ENCODE peak calls at places on chromosomes 13 and 19, in eight cellular contexts. L is lung microvascular endothelial cell; E is RPMI7951; H is K562; N is stimulated activated CD4-positive, alpha-beta T cell treated with anti-CD3 and anti-CD28 coated beads, Interleukin-15, amount 100 ng/mL, for 24 hours; Q is CD8-positive, alpha-beta T cell; R is bronchial epithelial cell; V is NCI-H1694. X is an unnamed sample.
A peak's percentile ranks its signal among the peaks of the same experiment; 100 is the strongest.

GRCh38 chr19:49809155-49809986 is 3.7 kb downstream of the FUZ start:
- DNase-seq in E (peak; percentile 48), R (no peak), V (no peak), N (peak; percentile 63), H (no peak), L (no peak), Q (peak; percentile 48), X (peak; percentile 53)

GRCh38 chr13:60226507-60226906 is 62.8 kb upstream of the DIAPH3 start:
- DNase-seq in R (peak; percentile 7), L (peak; percentile 21), N (no peak), H (peak; percentile 49), Q (no peak), V (peak; percentile 47), E (peak; percentile 21), X (peak; percentile 42)

GRCh38 chr19:42038675-42039074 is 31.3 kb downstream of the GRIK5 start:
- DNase-seq in H (no peak), V (peak; percentile 96), R (no peak), L (no peak), N (no peak), Q (no peak), E (no peak), X (no peak)

GRCh38 chr13:33723772-33724435 is 94.0 kb upstream of the RFC3 start:
- DNase-seq in H (peak; percentile 20), R (peak; percentile 78), E (peak; percentile 81), L (peak; percentile 91), Q (peak; percentile 44), V (peak; percentile 69), N (peak; percentile 71), X (peak; percentile 33)

GRCh38 chr19:1910169-1910568 is 5.0 kb downstream of the ADAT3 start:
- DNase-seq in R (no peak), L (no peak), V (no peak), H (no peak), N (no peak), Q (no peak), E (no peak), X (no peak)

GRCh38 chr19:57068326-57068725 is 51.5 kb upstream of the USP29 start:
- DNase-seq in V (no peak), N (no peak), H (no peak), L (no peak), R (no peak), E (no peak), Q (no peak), X (no peak)

GRCh38 chr19:47023448-47023794 is 3.8 kb downstream of the NPAS1 start:
- DNase-seq in L (no peak), R (no peak), N (no peak), H (no peak), Q (no peak), V (no peak), E (no peak), X (no peak)

GRCh38 chr19:46620716-46621115 is 4.2 kb downstream of the PTGIR start:
- DNase-seq in L (no peak), R (no peak), E (no peak), V (no peak), N (no peak), H (no peak), Q (no peak), X (no peak)

GRCh38 chr19:7856679-7857663 is 17.2 kb downstream of the PRR36 start:
- DNase-seq in E (no peak), H (no peak), Q (no peak), N (no peak), L (no peak), V (no peak), R (no peak), X (no peak)

GRCh38 chr13:84399320-84400085 is 517.2 kb upstream of the SLITRK1 start:
- DNase-seq in H (no peak), Q (no peak), E (no peak), R (no peak), N (no peak), L (no peak), V (no peak), X (no peak)

GRCh38 chr13:91313103-91313502 is 34.4 kb upstream of the MIR17HG start:
- DNase-seq in N (peak; percentile 14), R (peak; percentile 17), Q (no peak), L (peak; percentile 57), E (peak; percentile 1), H (peak; percentile 45), V (no peak), X (no peak)

GRCh38 chr19:51467864-51468544 is 9.8 kb upstream of the SIGLEC8 start:
- DNase-seq in N (no peak), H (peak; percentile 89), L (no peak), E (no peak), V (no peak), R (no peak), Q (no peak), X (no peak)

GRCh38 chr19:30430206-30430734 is 58.1 kb downstream of the ZNF536 start:
- DNase-seq in L (no peak), V (no peak), Q (no peak), H (no peak), R (no peak), E (no peak), N (no peak), X (no peak)

GRCh38 chr13:45333973-45334922 is 6.7 kb downstream of the TPT1 start:
- DNase-seq in H (no peak), E (peak; percentile 67), V (no peak), L (peak; percentile 80), N (no peak), Q (peak; percentile 54), R (no peak), X (no peak)

GRCh38 chr19:13478576-13478975 is 27.7 kb downstream of the CACNA1A start:
- DNase-seq in N (no peak), V (no peak), Q (no peak), H (no peak), L (no peak), E (no peak), R (no peak), X (no peak)

GRCh38 chr13:108463365-108463764 is 166.0 kb upstream of the MYO16 start:
- DNase-seq in N (no peak), H (no peak), L (peak; percentile 45), E (peak; percentile 10), V (no peak), R (peak; percentile 98), Q (no peak), X (no peak)

GRCh38 chr19:53461866-53462265 is 5.7 kb upstream of the ZNF813 start:
- DNase-seq in Q (no peak), H (no peak), R (peak; percentile 7), E (no peak), N (no peak), V (no peak), L (no peak), X (no peak)

GRCh38 chr13:27796544-27797227 is 4.4 kb downstream of the GSX1 start:
- DNase-seq in V (no peak), E (no peak), N (no peak), H (no peak), Q (no peak), R (no peak), L (no peak), X (no peak)

GRCh38 chr13:56189439-56189838 is 951.3 kb upstream of the PRR20A start:
- DNase-seq in H (no peak), R (no peak), N (no peak), V (no peak), Q (no peak), L (no peak), E (no peak), X (no peak)

GRCh38 chr13:97224544-97225324 is 2.6 kb downstream of the MBNL2 start:
- DNase-seq in E (peak; percentile 29), N (peak; percentile 24), Q (peak; percentile 33), R (peak; percentile 74), L (peak; percentile 74), V (no peak), H (no peak), X (no peak)

GRCh38 chr13:98490195-98490771 is 86.6 kb downstream of the STK24 start:
- DNase-seq in E (no peak), L (no peak), Q (no peak), N (no peak), V (no peak), H (no peak), R (no peak), X (no peak)

GRCh38 chr13:93927431-93927830 is 552.1 kb downstream of the DCT start:
- DNase-seq in Q (no peak), E (no peak), R (no peak), L (no peak), V (no peak), H (no peak), N (no peak), X (no peak)

GRCh38 chr13:109275848-109276247 is 510.5 kb downstream of the IRS2 start:
- DNase-seq in L (no peak), V (no peak), H (no peak), E (no peak), N (peak; percentile 2), Q (no peak), R (no peak), X (no peak)

GRCh38 chr13:47126432-47126831 is 229.6 kb upstream of the HTR2A start:
- DNase-seq in E (peak; percentile 37), V (no peak), Q (no peak), R (no peak), H (no peak), L (no peak), N (no peak), X (no peak)

GRCh38 chr19:48487944-48488343 is 18.8 kb downstream of the CYTH2 start:
- DNase-seq in V (no peak), R (peak; percentile 92), L (peak; percentile 38), N (no peak), E (peak; percentile 93), Q (no peak), H (no peak), X (no peak)

GRCh38 chr13:26656919-26657318 is 99.4 kb downstream of the WASF3 start:
- DNase-seq in N (no peak), L (peak; percentile 12), V (no peak), R (peak; percentile 70), Q (no peak), H (no peak), E (no peak), X (no peak)

GRCh38 chr19:18153555-18154134 is 682 bp downstream of the PIK3R2 start:
- DNase-seq in R (no peak), E (no peak), Q (peak; percentile 30), H (peak; percentile 40), L (no peak), V (no peak), N (peak; percentile 58), X (no peak)

GRCh38 chr19:10193666-10194499 is 870 bp downstream of the DNMT1 start:
- DNase-seq in E (peak; percentile 70), R (peak; percentile 71), Q (no peak), L (peak; percentile 58), N (peak; percentile 55), V (no peak), H (peak; percentile 17), X (peak; percentile 40)

GRCh38 chr19:35045667-35046300 is 4.3 kb downstream of the HPN start:
- DNase-seq in R (no peak), V (peak; percentile 76), E (peak; percentile 45), L (peak; percentile 64), N (peak; percentile 64), H (peak; percentile 76), Q (peak; percentile 59), X (peak; percentile 68)

GRCh38 chr13:24192811-24193162 is 32.3 kb downstream of the SPATA13 start:
- DNase-seq in R (no peak), N (no peak), H (no peak), V (no peak), Q (no peak), E (no peak), L (no peak), X (no peak)

GRCh38 chr13:94188173-94188869 is 291.2 kb downstream of the DCT start:
- DNase-seq in N (no peak), H (no peak), V (no peak), L (no peak), Q (no peak), R (no peak), E (no peak), X (no peak)

GRCh38 chr13:26679945-26680516 is 80.6 kb downstream of the GPR12 start:
- DNase-seq in L (no peak), N (no peak), V (no peak), R (no peak), Q (no peak), E (no peak), H (no peak), X (no peak)

GRCh38 chr19:10699650-10700335 is 1.4 kb upstream of the QTRT1 start:
- DNase-seq in E (peak; percentile 56), Q (peak; percentile 69), R (peak; percentile 39), H (peak; percentile 54), N (peak; percentile 84), L (peak; percentile 71), V (peak; percentile 45), X (peak; percentile 55)

GRCh38 chr13:19981685-19982238 is 23.2 kb downstream of the ZMYM2 start:
- DNase-seq in E (no peak), R (no peak), H (peak; percentile 8), N (no peak), L (no peak), V (no peak), Q (no peak), X (no peak)